ENCODE peak calls at places on chromosomes 11 and 22, in six cellular contexts. N, W, Y, G, I and B are unnamed samples.

GRCh38 chr22:44329179-44329796 is 16.5 kb upstream of the SHISAL1 start:
- DNase-seq in N (no peak), W (no peak), Y (no peak), G (no peak), I (no peak), B (no peak)

GRCh38 chr11:118652681-118653181 is 26.7 kb downstream of the TREH start:
- DNase-seq in N (no peak), W (no peak), Y (no peak), G (no peak), I (no peak), B (no peak)

GRCh38 chr11:133479209-133479608 is 53.1 kb downstream of the OPCML start:
- DNase-seq in N (no peak), W (no peak), Y (no peak), G (no peak), I (no peak), B (no peak)

GRCh38 chr11:122695076-122695620 is 39.6 kb downstream of the UBASH3B start:
- DNase-seq in N (no peak), W (no peak), Y (no peak), G (no peak), I (no peak), B (no peak)

GRCh38 chr11:79062814-79063762 is 377.7 kb downstream of the TENM4 start:
- DNase-seq in N (peak; percentile 73), W (no peak), Y (no peak), G (no peak), I (peak; percentile 53), B (peak; percentile 47)

GRCh38 chr22:18110944-18111758 is 542 bp downstream of the TUBA8 start:
- DNase-seq in N (no peak), W (no peak), Y (no peak), G (no peak), I (no peak), B (no peak)

GRCh38 chr11:123561046-123561781 is 93.2 kb downstream of the SCN3B start:
- DNase-seq in N (peak; percentile 83), W (no peak), Y (no peak), G (no peak), I (no peak), B (peak; percentile 45)

GRCh38 chr11:72418834-72419560 is 15.3 kb downstream of the CLPB start:
- DNase-seq in N (no peak), W (no peak), Y (no peak), G (no peak), I (peak; percentile 26), B (no peak)

GRCh38 chr11:69515271-69516245 is 34.1 kb downstream of the LINC01488 start:
- DNase-seq in N (no peak), W (no peak), Y (no peak), G (no peak), I (no peak), B (no peak)

GRCh38 chr11:35330156-35330889 is 89.0 kb downstream of the SLC1A2 start:
- DNase-seq in N (no peak), W (no peak), Y (no peak), G (no peak), I (no peak), B (no peak)

GRCh38 chr11:64007629-64008282 is 21.5 kb downstream of the OTUB1 start:
- DNase-seq in N (peak; percentile 91), W (no peak), Y (no peak), G (peak; percentile 77), I (peak; percentile 86), B (peak; percentile 94)

GRCh38 chr11:10669258-10670033 is 24.1 kb downstream of the IRAG1 start:
- DNase-seq in N (peak; percentile 54), W (no peak), Y (no peak), G (no peak), I (peak; percentile 29), B (no peak)

GRCh38 chr22:23225724-23226496 is 45.6 kb downstream of the BCR start:
- DNase-seq in N (no peak), W (peak; percentile 78), Y (no peak), G (peak; percentile 86), I (peak; percentile 36), B (no peak)

GRCh38 chr11:67352546-67353316 is 615 bp downstream of the POLD4 start:
- DNase-seq in N (no peak), W (peak; percentile 52), Y (no peak), G (peak; percentile 88), I (no peak), B (peak; percentile 59)

GRCh38 chr22:48511211-48511610 is 1316.5 kb downstream of the BRD1 start:
- DNase-seq in N (no peak), W (no peak), Y (no peak), G (no peak), I (no peak), B (no peak)

GRCh38 chr11:115590254-115590653 is 86.0 kb upstream of the CADM1 start:
- DNase-seq in N (peak; percentile 71), W (no peak), Y (no peak), G (no peak), I (no peak), B (no peak)

GRCh38 chr11:19980388-19980787 is 179.9 kb downstream of the DBX1 start:
- DNase-seq in N (no peak), W (no peak), Y (no peak), G (no peak), I (no peak), B (no peak)

GRCh38 chr11:107988397-107989158 is 20.1 kb upstream of the CUL5 start:
- DNase-seq in N (no peak), W (no peak), Y (no peak), G (no peak), I (no peak), B (no peak)

GRCh38 chr11:111378773-111379499 is at the start of gene POU2AF1:
- DNase-seq in N (no peak), W (no peak), Y (no peak), G (peak; percentile 82), I (no peak), B (no peak)

GRCh38 chr22:22446527-22446926 is 62.0 kb downstream of the ZNF280B start:
- DNase-seq in N (no peak), W (no peak), Y (no peak), G (no peak), I (no peak), B (no peak)

GRCh38 chr11:67213251-67213650 is 53.0 kb upstream of the GRK2 start:
- DNase-seq in N (no peak), W (no peak), Y (no peak), G (no peak), I (no peak), B (no peak)

DNA sequence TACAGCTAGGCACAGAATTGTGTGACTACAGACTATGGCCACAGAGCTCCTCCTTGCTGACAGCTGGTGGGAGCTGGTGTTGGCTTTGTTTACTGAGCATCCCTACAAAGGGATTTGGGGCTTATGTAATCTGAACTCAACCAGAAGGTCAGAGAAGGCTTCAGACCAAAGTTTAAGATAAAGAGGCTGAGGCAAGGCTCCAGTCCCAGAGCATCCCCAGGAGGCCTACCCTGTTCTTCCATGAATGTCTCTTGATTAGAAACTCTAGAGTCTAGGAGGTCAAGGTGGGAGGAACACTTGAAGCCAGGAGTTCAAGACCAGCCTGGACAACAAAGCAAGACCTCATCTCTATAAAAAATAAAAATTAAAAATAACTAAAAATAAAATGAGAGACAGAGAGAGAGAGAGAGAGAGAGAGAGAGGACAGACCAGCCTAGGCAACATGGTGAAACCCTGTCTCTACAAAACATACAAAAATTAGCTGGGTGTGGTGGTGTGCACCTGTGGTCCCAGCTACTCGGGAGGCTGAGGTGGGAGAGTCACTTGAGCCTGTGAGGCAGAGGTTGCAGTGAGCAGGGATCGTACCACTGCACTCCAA is 125.5 kb upstream of the SERPIND1 start:
- DNase-seq in N (no peak), W (no peak), Y (no peak), G (no peak), I (no peak), B (no peak)
- H3K4me3 ChIP-seq in N (no peak overlapping the region), W (no peak overlapping the region), Y (no peak overlapping the region), G (no peak overlapping the region), I (no peak overlapping the region), B (no peak overlapping the region)

GRCh38 chr22:37662039-37662438 is 3.5 kb downstream of the PDXP start:
- DNase-seq in N (no peak), W (no peak), Y (no peak), G (no peak), I (no peak), B (no peak)

GRCh38 chr22:37659066-37659896 is 758 bp downstream of the PDXP start:
- DNase-seq in N (peak; percentile 72), W (no peak), Y (no peak), G (peak; percentile 77), I (no peak), B (no peak)

GRCh38 chr22:37660709-37661045 is 2.2 kb downstream of the PDXP start:
- DNase-seq in N (no peak), W (no peak), Y (no peak), G (peak; percentile 40), I (no peak), B (no peak)

GRCh38 chr22:37659897-37660708 is 1.6 kb downstream of the PDXP start:
- DNase-seq in N (no peak), W (no peak), Y (no peak), G (peak; percentile 57), I (no peak), B (peak; percentile 14)

DNA sequence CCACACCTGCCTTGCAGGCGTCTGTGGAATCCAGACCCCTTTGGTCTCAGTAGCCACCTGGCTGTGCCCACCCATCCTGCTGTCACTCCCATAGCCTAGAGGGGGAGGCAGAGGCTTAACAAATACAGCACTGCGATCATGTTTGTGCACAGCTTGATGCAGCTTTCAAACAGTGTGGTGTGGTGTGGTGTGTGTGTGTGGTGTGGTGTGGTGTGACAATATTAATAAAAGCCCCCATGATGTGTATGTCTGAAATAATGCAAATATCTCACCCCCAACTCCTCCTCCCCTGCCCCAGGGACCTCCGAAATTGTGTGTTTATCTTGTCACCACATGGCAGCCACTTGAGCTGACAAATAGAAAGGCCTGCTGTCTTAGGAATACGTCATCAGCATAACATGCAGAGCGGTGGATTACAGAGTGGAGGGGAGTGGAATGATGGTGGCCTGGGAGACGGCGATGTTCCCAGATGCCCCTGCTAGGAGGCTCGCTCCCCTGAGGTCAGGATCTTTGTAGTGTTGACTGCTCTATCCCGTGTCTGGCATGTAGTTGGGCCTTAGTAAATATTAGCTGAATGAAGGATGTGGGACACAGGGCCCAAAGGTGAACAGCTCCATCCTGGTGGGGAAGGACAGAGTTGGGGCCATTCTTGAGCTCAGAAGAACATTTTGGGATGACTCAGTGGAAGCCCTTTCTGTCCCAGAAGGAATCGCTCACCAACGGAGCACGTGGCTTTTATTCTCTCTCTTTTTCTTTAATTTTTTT is 2.8 kb downstream of the PDXP start:
- DNase-seq in N (peak; percentile 71), W (no peak), Y (no peak), G (peak; percentile 39), I (no peak), B (peak; percentile 15)
- TF ChIP-seq CTCF in N (peak; percentile 65), W (peak; percentile 38), Y (no peak), G (no peak), I (no peak), B (no peak)

GRCh38 chr11:47213985-47214564 is 699 bp upstream of the DDB2 start:
- DNase-seq in N (peak; percentile 88), W (peak; percentile 90), Y (no peak), G (peak; percentile 96), I (peak; percentile 95), B (peak; percentile 90)
- H3K4me3 ChIP-seq in N (peak overlapping the region; percentile 79), W (peak overlapping the region; percentile 47), Y (peak overlapping the region; percentile 66), G (peak overlapping the region; percentile 46), I (peak overlapping the region; percentile 77), B (peak overlapping the region; percentile 55)

DNA sequence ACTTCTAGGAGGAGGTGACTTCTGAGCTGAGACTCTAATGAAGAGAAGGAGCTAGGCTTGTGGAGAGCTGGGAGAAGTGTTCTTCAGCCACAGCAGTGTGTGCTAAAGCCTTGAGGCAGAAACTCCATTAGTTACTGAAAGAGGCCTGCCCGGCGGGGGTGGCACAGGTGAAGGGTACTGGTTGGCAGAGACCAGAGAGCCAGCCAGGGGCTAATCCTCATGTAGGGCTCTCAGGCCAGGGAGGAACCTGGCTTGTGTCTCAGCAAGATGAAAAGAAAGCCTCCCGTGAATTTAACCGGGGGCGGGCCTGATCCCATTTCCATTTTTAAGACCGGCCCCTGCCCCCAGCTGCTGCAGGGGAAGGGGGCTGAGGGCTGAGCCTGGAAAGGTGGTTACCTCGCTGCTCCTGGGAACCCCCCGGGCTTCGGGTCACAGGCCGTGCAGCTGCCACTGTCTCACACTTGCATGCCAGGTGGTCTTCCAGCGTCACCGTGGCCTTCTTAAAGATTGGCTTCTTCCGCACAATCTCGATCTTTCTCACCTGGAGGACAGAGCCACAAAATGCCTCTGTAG is 15.0 kb downstream of the PDGFB start:
- DNase-seq in N (no peak), W (no peak), Y (no peak), G (no peak), I (no peak), B (no peak)
- TF ChIP-seq CTCF in N (no peak), W (no peak), Y (no peak), G (no peak), I (no peak), B (no peak)